ENCODE peak calls at places on chromosomes 16 and 17, in ten cellular contexts. P is keratinocyte; K is SJSA1; Q is RWPE2; E is thoracic aorta; U is naive thymus-derived CD4-positive, alpha-beta T cell; C is PC-3; B is ascending aorta; F is fibroblast of lung; A is left ventricle myocardium inferior. I is an unnamed sample. For H3K4me1 and H3K36me3, the result is how much of the 10 kb centered on the place peaks cover.

GRCh38 chr16:71748226-71748625 is 23.7 kb upstream of the PHLPP2 start:
- DNase-seq in P (no peak), K (no peak), Q (no peak), E (no peak), U (no peak), C (no peak), B (no peak), F (no peak), A (no peak), I (no peak)

GRCh38 chr17:27471321-27472269 is 15.3 kb downstream of the KSR1 start:
- DNase-seq in P (peak), K (no peak), Q (no peak), E (no peak), U (no peak), C (no peak), B (no peak), F (peak), A (no peak), I (peak)

GRCh38 chr17:16936536-16937310 is 35.2 kb downstream of the TNFRSF13B start:
- DNase-seq in P (no peak), K (no peak), Q (no peak), E (no peak), U (no peak), C (no peak), B (peak), F (no peak), A (peak), I (no peak)

GRCh38 chr17:75069783-75070182 is 18.0 kb upstream of the SLC16A5 start:
- DNase-seq in P (no peak), K (no peak), Q (no peak), E (no peak), U (no peak), C (peak), B (no peak), F (no peak), A (no peak), I (no peak)

GRCh38 chr16:83791916-83792315 is 15.9 kb upstream of the HSBP1 start:
- DNase-seq in P (no peak), K (no peak), Q (no peak), E (no peak), U (no peak), C (no peak), B (no peak), F (no peak), A (no peak), I (no peak)

GRCh38 chr16:4935231-4935855 is 1.6 kb downstream of the PPL start:
- DNase-seq in P (no peak), K (no peak), Q (no peak), E (peak), U (no peak), C (no peak), B (peak), F (no peak), A (peak), I (no peak)

GRCh38 chr17:65662166-65662565 is 100.7 kb upstream of the AXIN2 start:
- DNase-seq in P (no peak), K (no peak), Q (no peak), E (no peak), U (no peak), C (no peak), B (no peak), F (peak), A (no peak), I (no peak)

GRCh38 chr17:76727745-76728456 is 1.3 kb downstream of the METTL23 start:
- DNase-seq in P (no peak), K (peak), Q (no peak), E (no peak), U (peak), C (no peak), B (no peak), F (no peak), A (no peak), I (peak)

GRCh38 chr16:57091990-57092785 is at the start of gene CPNE2:
- DNase-seq in P (no peak), K (peak), Q (no peak), E (no peak), U (no peak), C (peak), B (peak), F (peak), A (peak), I (no peak)

GRCh38 chr17:8726477-8726876 is 18.2 kb downstream of the CCDC42 start:
- DNase-seq in P (no peak), K (no peak), Q (peak), E (no peak), U (no peak), C (no peak), B (peak), F (no peak), A (no peak), I (no peak)

GRCh38 chr17:66829386-66829864 is 5.5 kb upstream of the CACNG5 start:
- DNase-seq in P (peak), K (peak), Q (no peak), E (no peak), U (no peak), C (peak), B (no peak), F (peak), A (no peak), I (no peak)

GRCh38 chr16:87604572-87605135 is 2.3 kb downstream of the JPH3 start:
- DNase-seq in P (no peak), K (no peak), Q (no peak), E (no peak), U (no peak), C (no peak), B (no peak), F (no peak), A (no peak), I (no peak)
- H3K4me3 ChIP-seq in P (no peak), K (no peak), Q (no peak), E (no peak), U (no peak), C (no peak), B (no peak), F (no peak), A (no peak), I (no peak)

GRCh38 chr17:82328141-82328993 is 5.2 kb downstream of the SECTM1 start:
- DNase-seq in P (no peak), K (no peak), Q (peak), E (no peak), U (no peak), C (no peak), B (no peak), F (no peak), A (no peak), I (no peak)
- H3K4me1 ChIP-seq in P (under half), K (under half), Q (under half), E (under half), U (under half), C (under half), B (under half), F (under half), A (under half), I (under half)

GRCh38 chr16:67199808-67200198 is 872 bp downstream of the ELMO3 start:
- DNase-seq in P (no peak), K (no peak), Q (peak), E (no peak), U (no peak), C (no peak), B (no peak), F (no peak), A (no peak), I (no peak)

GRCh38 chr16:67198238-67198734 is 645 bp upstream of the ELMO3 start:
- DNase-seq in P (peak), K (peak), Q (peak), E (no peak), U (no peak), C (peak), B (no peak), F (peak), A (no peak), I (no peak)

GRCh38 chr16:67200491-67200890 is 1.6 kb downstream of the ELMO3 start:
- DNase-seq in P (no peak), K (no peak), Q (peak), E (no peak), U (no peak), C (no peak), B (no peak), F (no peak), A (no peak), I (no peak)

GRCh38 chr16:67197704-67198103 is 1.2 kb upstream of the ELMO3 start:
- DNase-seq in P (no peak), K (no peak), Q (peak), E (no peak), U (no peak), C (no peak), B (no peak), F (no peak), A (no peak), I (no peak)

GRCh38 chr16:67199011-67199807 is at the start of gene ELMO3:
- DNase-seq in P (no peak), K (no peak), Q (no peak), E (no peak), U (no peak), C (no peak), B (no peak), F (no peak), A (no peak), I (no peak)
- H3K36me3 ChIP-seq in P (under half), K (half or more), Q (half or more), E (half or more), U (half or more), C (under half), B (half or more), F (half or more), A (half or more), I (under half)

GRCh38 chr17:37648555-37648954 is 5.3 kb upstream of the DDX52 start:
- DNase-seq in P (no peak), K (peak), Q (no peak), E (no peak), U (no peak), C (peak), B (no peak), F (peak), A (no peak), I (no peak)

GRCh38 chr17:37642706-37643105 is 540 bp downstream of the DDX52 start:
- DNase-seq in P (no peak), K (no peak), Q (no peak), E (no peak), U (peak), C (peak), B (no peak), F (peak), A (no peak), I (no peak)

GRCh38 chr17:37640016-37640415 is 3.2 kb downstream of the DDX52 start:
- DNase-seq in P (no peak), K (no peak), Q (no peak), E (no peak), U (no peak), C (no peak), B (no peak), F (no peak), A (no peak), I (no peak)

GRCh38 chr17:37643118-37643766 is at the start of gene DDX52:
- DNase-seq in P (peak), K (peak), Q (peak), E (peak), U (peak), C (peak), B (peak), F (peak), A (peak), I (peak)

DNA sequence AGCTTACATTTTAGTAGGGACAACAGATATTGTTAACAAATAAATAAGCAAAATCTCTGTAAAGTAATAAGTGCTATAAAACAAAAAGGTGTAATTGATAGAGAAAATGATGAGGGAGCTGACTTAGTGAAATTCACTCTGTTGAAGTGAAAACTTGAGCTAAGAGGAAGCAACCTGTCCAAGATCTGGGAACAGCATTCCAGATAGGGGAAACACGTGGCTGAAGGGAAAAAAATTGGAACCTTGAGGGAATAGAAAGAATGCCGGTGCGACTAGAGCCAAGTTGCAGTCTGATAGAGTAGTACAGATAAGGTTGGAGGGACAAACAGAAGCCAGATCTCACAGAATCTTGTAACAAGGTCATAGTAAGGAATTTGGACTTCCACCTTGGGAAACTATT is 583 bp upstream of the DDX52 start:
- DNase-seq in P (no peak), K (no peak), Q (no peak), E (no peak), U (no peak), C (no peak), B (no peak), F (peak), A (no peak), I (no peak)
- H3K4me3 ChIP-seq in P (peak), K (peak), Q (peak), E (peak), U (peak), C (peak), B (peak), F (peak), A (peak), I (peak)

GRCh38 chr17:48550313-48551205 is 5.7 kb upstream of the HOXB2 start:
- DNase-seq in P (no peak), K (no peak), Q (no peak), E (no peak), U (no peak), C (no peak), B (peak), F (peak), A (no peak), I (no peak)
- H3K4me1 ChIP-seq in P (under half), K (under half), Q (under half), E (half or more), U (under half), C (under half), B (half or more), F (under half), A (under half), I (under half)

GRCh38 chr17:78392295-78392694 is 13.8 kb downstream of the PGS1 start:
- DNase-seq in P (no peak), K (no peak), Q (no peak), E (no peak), U (no peak), C (no peak), B (no peak), F (no peak), A (no peak), I (no peak)

GRCh38 chr17:78391051-78391431 is 12.6 kb downstream of the PGS1 start:
- DNase-seq in P (no peak), K (no peak), Q (no peak), E (no peak), U (no peak), C (no peak), B (no peak), F (no peak), A (no peak), I (no peak)

GRCh38 chr17:78394209-78394608 is 15.8 kb downstream of the PGS1 start:
- DNase-seq in P (no peak), K (no peak), Q (no peak), E (no peak), U (no peak), C (no peak), B (no peak), F (no peak), A (no peak), I (no peak)

GRCh38 chr17:78390241-78391050 is 12.0 kb downstream of the PGS1 start:
- DNase-seq in P (no peak), K (peak), Q (no peak), E (no peak), U (no peak), C (peak), B (no peak), F (peak), A (no peak), I (no peak)

DNA sequence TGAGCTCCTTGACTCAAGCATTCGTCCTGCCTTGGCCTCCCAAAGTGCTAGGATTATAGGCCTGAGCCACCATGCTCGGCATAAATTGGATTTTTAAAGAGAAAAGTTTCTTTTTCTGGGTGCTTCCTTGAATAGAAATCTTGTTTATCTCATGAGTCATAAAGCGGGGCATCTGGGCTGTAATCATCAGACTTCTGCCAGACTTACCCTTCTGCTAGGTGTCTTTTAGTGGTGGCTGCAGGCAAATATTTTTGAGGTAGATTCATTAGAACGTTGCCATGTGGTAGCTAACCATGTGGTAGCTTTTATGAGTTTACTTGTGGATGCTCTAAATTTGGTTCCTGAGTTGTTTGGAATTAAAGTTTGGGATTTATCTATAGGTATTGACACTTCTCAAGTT is 13.4 kb downstream of the PGS1 start:
- DNase-seq in P (no peak), K (peak), Q (no peak), E (no peak), U (no peak), C (peak), B (no peak), F (peak), A (no peak), I (no peak)
- H3K36me3 ChIP-seq in P (under half), K (under half), Q (under half), E (under half), U (under half), C (under half), B (under half), F (under half), A (under half), I (under half)

GRCh38 chr16:22161999-22162657 is at the start of gene SDR42E2:
- DNase-seq in P (no peak), K (no peak), Q (no peak), E (no peak), U (peak), C (no peak), B (no peak), F (no peak), A (no peak), I (peak)
- H3K4me3 ChIP-seq in P (no peak), K (no peak), Q (peak), E (peak), U (peak), C (no peak), B (peak), F (no peak), A (peak), I (peak)

DNA sequence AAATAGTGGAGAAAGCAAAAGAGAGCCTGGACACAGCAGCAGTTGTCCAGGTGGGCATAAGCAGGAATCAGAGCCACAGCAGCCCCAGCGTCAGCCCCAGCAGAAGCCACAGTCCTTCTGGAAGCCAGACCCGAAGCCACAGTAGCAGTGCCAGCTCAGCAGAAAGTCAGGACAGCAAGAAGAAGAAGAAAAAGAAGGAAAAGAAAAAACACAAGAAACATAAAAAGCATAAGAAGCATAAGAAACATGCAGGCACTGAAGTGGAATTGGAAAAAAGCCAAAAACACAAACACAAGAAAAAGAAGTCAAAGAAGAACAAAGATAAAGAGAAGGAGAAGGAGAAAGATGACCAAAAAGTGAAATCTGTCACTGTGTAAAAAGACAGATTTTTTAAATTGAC is 32.7 kb downstream of the RBBP6 start:
- DNase-seq in P (no peak), K (no peak), Q (no peak), E (no peak), U (no peak), C (no peak), B (no peak), F (no peak), A (no peak), I (no peak)
- H3K4me1 ChIP-seq in P (under half), K (under half), Q (under half), E (under half), U (under half), C (under half), B (under half), F (under half), A (under half), I (under half)

DNA sequence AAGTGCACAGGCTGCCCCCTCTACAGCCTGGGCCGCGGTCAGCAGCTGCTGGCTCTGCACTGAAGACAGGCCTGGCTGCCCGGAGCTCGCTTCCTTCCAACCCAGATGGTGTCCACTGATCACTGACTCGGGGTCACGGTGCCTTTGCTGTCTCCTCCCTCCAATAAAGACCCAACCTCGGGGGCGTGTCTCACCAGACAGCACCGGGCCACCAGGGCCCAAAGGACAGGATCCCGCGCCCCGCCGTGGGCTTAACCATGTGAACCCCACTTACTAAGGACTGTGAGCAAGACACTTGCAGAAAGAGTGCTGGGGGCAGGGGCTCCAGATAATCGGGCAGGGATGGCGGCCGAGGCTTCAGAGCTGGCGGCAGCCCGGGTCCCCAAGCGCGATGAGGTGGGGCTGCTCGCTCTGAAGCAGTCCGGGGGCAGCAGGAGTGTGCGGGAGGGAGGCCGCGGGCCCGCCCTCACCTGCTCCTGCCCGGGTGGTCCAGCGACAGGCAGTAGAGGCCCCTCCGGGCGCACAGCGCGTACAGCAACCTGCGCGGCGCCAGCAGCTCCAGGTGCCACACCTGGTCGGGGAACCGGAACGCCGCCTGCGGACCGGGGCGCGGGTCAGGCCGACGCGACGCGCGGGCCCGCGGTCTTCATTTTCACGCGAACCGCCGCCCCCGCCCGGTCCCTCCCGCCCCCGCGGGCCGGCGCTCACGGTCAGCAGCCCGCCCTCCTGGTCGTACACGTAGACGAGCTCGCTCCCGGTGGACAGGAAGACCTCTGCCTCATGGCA is 502 bp downstream of the FAAP100 start:
- DNase-seq in P (no peak), K (no peak), Q (peak), E (no peak), U (no peak), C (peak), B (no peak), F (no peak), A (no peak), I (no peak)
- H3K36me3 ChIP-seq in P (under half), K (half or more), Q (under half), E (under half), U (under half), C (under half), B (under half), F (under half), A (under half), I (under half)

I was measured in CD8-positive, alpha-beta memory T cell.